ENCODE peak calls at places on chromosomes 11 and 22, in eight cellular contexts. Y is heart left ventricle, Q is COLO829, S is A172, A is heart right ventricle, T is mucosa of gallbladder, P is GM12865, B is GM03348. E is an unnamed sample.

GRCh38 chr11:6404341-6405038 is 14.2 kb downstream of the SMPD1 start:
- DNase-seq in Y (no peak), Q (no peak), S (no peak), A (no peak), T (no peak), P (no peak), B (peak; percentile 50), E (no peak)

GRCh38 chr11:48019230-48019584 is 38.8 kb downstream of the PTPRJ start:
- DNase-seq in Y (no peak), Q (no peak), S (no peak), A (no peak), T (no peak), P (no peak), B (no peak), E (no peak)

GRCh38 chr11:125626381-125626950 is 1.5 kb downstream of the CHEK1 start:
- DNase-seq in Y (no peak), Q (peak; percentile 6), S (no peak), A (no peak), T (peak; percentile 12), P (peak; percentile 66), B (no peak), E (no peak)

GRCh38 chr22:30266445-30267381 is at the start of gene OSM:
- DNase-seq in Y (peak; percentile 62), Q (no peak), S (no peak), A (peak; percentile 70), T (peak; percentile 63), P (peak; percentile 69), B (no peak), E (peak; percentile 92)

GRCh38 chr22:44935724-44936123 is 74.1 kb downstream of the PHF21B start:
- DNase-seq in Y (no peak), Q (no peak), S (no peak), A (peak; percentile 30), T (no peak), P (no peak), B (no peak), E (peak; percentile 73)

GRCh38 chr11:72932132-72932570 is 117.9 kb downstream of the ATG16L2 start:
- DNase-seq in Y (no peak), Q (no peak), S (no peak), A (no peak), T (no peak), P (no peak), B (peak; percentile 44), E (no peak)

GRCh38 chr11:88174627-88175003 is 628 bp downstream of the RAB38 start:
- DNase-seq in Y (peak; percentile 57), Q (peak; percentile 61), S (no peak), A (peak; percentile 46), T (peak; percentile 70), P (peak; percentile 59), B (peak; percentile 84), E (peak; percentile 83)

GRCh38 chr11:63745304-63746170 is 23.0 kb downstream of the ZFTA start:
- DNase-seq in Y (no peak), Q (no peak), S (no peak), A (no peak), T (no peak), P (no peak), B (no peak), E (no peak)

GRCh38 chr11:19345519-19345847 is 104.7 kb upstream of the E2F8 start:
- DNase-seq in Y (no peak), Q (no peak), S (no peak), A (no peak), T (no peak), P (no peak), B (peak; percentile 50), E (peak; percentile 75)

GRCh38 chr11:112481893-112482292 is 221.2 kb upstream of the PLET1 start:
- DNase-seq in Y (no peak), Q (no peak), S (no peak), A (no peak), T (no peak), P (no peak), B (no peak), E (no peak)

GRCh38 chr22:33038836-33039235 is 19.3 kb downstream of the SYN3 start:
- DNase-seq in Y (no peak), Q (no peak), S (no peak), A (no peak), T (no peak), P (no peak), B (no peak), E (no peak)

GRCh38 chr11:94678236-94678635 is 89.9 kb upstream of the AMOTL1 start:
- DNase-seq in Y (no peak), Q (no peak), S (no peak), A (no peak), T (no peak), P (no peak), B (no peak), E (no peak)

GRCh38 chr11:1342946-1343345 is 33.5 kb upstream of the TOLLIP start:
- DNase-seq in Y (no peak), Q (no peak), S (no peak), A (no peak), T (no peak), P (no peak), B (no peak), E (no peak)

GRCh38 chr11:73325036-73325981 is 17.2 kb downstream of the ARHGEF17 start:
- DNase-seq in Y (no peak), Q (no peak), S (no peak), A (peak; percentile 56), T (no peak), P (peak; percentile 94), B (no peak), E (peak; percentile 58)

GRCh38 chr11:31808721-31809542 is 2.2 kb downstream of the PAX6 start:
- DNase-seq in Y (no peak), Q (no peak), S (no peak), A (no peak), T (peak; percentile 6), P (no peak), B (no peak), E (peak; percentile 31)

E was measured in Right ventricle myocardium inferior.